ENCODE peak calls at places on chromosomes 2 and 18, in four cellular contexts. C, E, P and F are unnamed samples.

GRCh38 chr2:231683292-231683898 is 24.9 kb upstream of the PTMA start:
- DNase-seq in E (no peak), P (no peak), C (no peak), F (no peak)

GRCh38 chr18:75054611-75055010 is 154.3 kb downstream of the PTGR3 start:
- DNase-seq in E (no peak), P (no peak), C (no peak), F (no peak)

GRCh38 chr18:43620936-43621335 is 343.6 kb upstream of the SYT4 start:
- DNase-seq in C (no peak), P (no peak), E (no peak), F (no peak)

GRCh38 chr2:144233226-144234114 is 286.4 kb downstream of the ZEB2 start:
- DNase-seq in P (no peak), E (no peak), C (no peak), F (no peak)

GRCh38 chr18:23276456-23276855 is 141.2 kb downstream of the CABLES1 start:
- DNase-seq in P (no peak), E (no peak), C (no peak), F (no peak)

GRCh38 chr2:187853413-187853812 is 299.2 kb upstream of the TFPI start:
- DNase-seq in E (no peak), C (no peak), P (no peak), F (no peak)

GRCh38 chr2:3105814-3106569 is 271.6 kb downstream of the EIPR1 start:
- DNase-seq in P (no peak), C (no peak), E (no peak), F (no peak)

GRCh38 chr2:197265931-197266330 is 44.6 kb downstream of the ANKRD44 start:
- DNase-seq in C (no peak), P (no peak), E (no peak), F (no peak)

GRCh38 chr2:191319181-191319580 is 74.0 kb downstream of the MYO1B start:
- DNase-seq in C (no peak), E (peak; percentile 46), P (no peak), F (no peak)

GRCh38 chr2:226903179-226903578 is 67.3 kb downstream of the RHBDD1 start:
- DNase-seq in P (no peak), C (no peak), E (peak; percentile 50), F (no peak)

GRCh38 chr2:181077128-181077709 is 96.8 kb downstream of the UBE2E3 start:
- DNase-seq in C (no peak), P (peak; percentile 13), E (no peak), F (no peak)

GRCh38 chr2:167380555-167380954 is 492.3 kb downstream of the XIRP2 start:
- DNase-seq in C (no peak), E (no peak), P (no peak), F (no peak)

GRCh38 chr2:109128466-109129355 is at the start of gene SH3RF3:
- DNase-seq in P (no peak), E (peak; percentile 31), C (peak; percentile 19), F (peak; percentile 79)

GRCh38 chr2:32064021-32064678 is 794 bp downstream of the SPAST start:
- DNase-seq in C (no peak), E (no peak), P (no peak), F (no peak)

GRCh38 chr2:123040506-123040905 is 984.6 kb upstream of the CNTNAP5 start:
- DNase-seq in C (no peak), P (no peak), E (no peak), F (no peak)

GRCh38 chr18:456361-456821 is 44.1 kb downstream of the COLEC12 start:
- DNase-seq in E (no peak), P (no peak), C (peak; percentile 67), F (no peak)

GRCh38 chr18:59884331-59884730 is 15.5 kb upstream of the PMAIP1 start:
- DNase-seq in E (no peak), C (no peak), P (no peak), F (no peak)

GRCh38 chr18:47075098-47075883 is 39.9 kb upstream of the ELOA2 start:
- DNase-seq in E (peak; percentile 35), P (no peak), C (no peak), F (no peak)

GRCh38 chr2:127083819-127084503 is 23.0 kb downstream of the BIN1 start:
- DNase-seq in E (no peak), C (peak; percentile 95), P (no peak), F (no peak)

GRCh38 chr2:29920130-29920577 is 1.2 kb downstream of the ALK start:
- DNase-seq in E (no peak), P (no peak), C (no peak), F (no peak)

GRCh38 chr2:117850015-117850414 is 35.5 kb downstream of the DDX18 start:
- DNase-seq in C (no peak), P (no peak), E (no peak), F (no peak)

GRCh38 chr2:11123856-11124759 is 31.2 kb upstream of the SLC66A3 start:
- DNase-seq in P (no peak), C (peak; percentile 52), E (no peak), F (no peak)
- TF ChIP-seq CTCF in P (peak; percentile 97), C (peak; percentile 54), E (peak; percentile 90), F (peak; percentile 42)

GRCh38 chr2:137173514-137173913 is 408.2 kb downstream of the THSD7B start:
- DNase-seq in E (no peak), P (no peak), C (no peak), F (no peak)
- TF ChIP-seq CTCF in E (peak; percentile 64), P (peak; percentile 67), C (no peak), F (no peak)

GRCh38 chr2:44763275-44763674 is 178.2 kb upstream of the SIX3 start:
- DNase-seq in C (no peak), E (no peak), P (no peak), F (no peak)
- TF ChIP-seq CTCF in C (no peak), E (no peak), P (no peak), F (no peak)

DNA sequence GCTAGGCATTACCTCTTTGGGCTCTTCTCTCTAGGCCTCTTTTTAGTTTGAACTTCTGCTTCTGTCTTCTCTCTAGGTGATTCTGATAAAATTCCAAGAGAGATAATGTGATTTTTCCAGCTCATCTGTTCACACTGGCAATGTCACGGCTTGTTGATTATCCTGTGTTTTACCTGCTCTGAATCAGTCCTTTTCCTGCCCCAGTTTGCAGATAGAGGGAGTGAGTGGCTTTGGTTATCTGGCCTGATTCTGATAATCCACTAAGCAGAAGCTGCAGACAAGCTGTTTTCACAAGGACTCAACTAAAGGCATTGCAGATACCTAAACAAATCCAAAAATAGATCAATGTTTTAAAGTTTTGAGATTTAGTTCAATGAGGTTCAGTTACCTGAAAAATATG is 111.9 kb downstream of the DCC start:
- DNase-seq in C (no peak), P (no peak), E (no peak), F (no peak)
- TF ChIP-seq CTCF in C (no peak), P (no peak), E (no peak), F (no peak)